ENCODE peak calls at places on chromosomes 3 and 15, in six cellular contexts. J, D, U, Z, C and A are unnamed samples.

GRCh38 chr15:69712999-69713398 is 260.4 kb downstream of the RPLP1 start:
- DNase-seq in J (no peak), D (no peak), U (no peak), Z (no peak), C (no peak), A (no peak)

GRCh38 chr3:50136714-50137405 is 18.3 kb upstream of the SEMA3F start:
- DNase-seq in J (no peak), D (no peak), U (no peak), Z (no peak), C (no peak), A (no peak)

GRCh38 chr15:68022061-68022460 is 32.1 kb upstream of the PIAS1 start:
- DNase-seq in J (no peak), D (no peak), U (no peak), Z (no peak), C (no peak), A (no peak)

GRCh38 chr3:117184574-117184973 is 475.0 kb downstream of the TUSC7 start:
- DNase-seq in J (no peak), D (no peak), U (peak), Z (no peak), C (peak), A (no peak)

GRCh38 chr3:107627962-107628542 is 105.3 kb downstream of the BBX start:
- DNase-seq in J (no peak), D (no peak), U (no peak), Z (no peak), C (no peak), A (no peak)

GRCh38 chr3:72317491-72317890 is 530.8 kb downstream of the SHQ1 start:
- DNase-seq in J (no peak), D (no peak), U (peak), Z (no peak), C (no peak), A (no peak)

GRCh38 chr3:186826316-186826977 is 16.1 kb upstream of the ADIPOQ start:
- DNase-seq in J (no peak), D (no peak), U (no peak), Z (no peak), C (no peak), A (no peak)

GRCh38 chr3:46334911-46335478 is 18.9 kb upstream of the CCR2 start:
- DNase-seq in J (no peak), D (no peak), U (peak), Z (no peak), C (peak), A (peak)

GRCh38 chr15:80272987-80273386 is 21.0 kb upstream of the CTXND1 start:
- DNase-seq in J (no peak), D (no peak), U (no peak), Z (no peak), C (no peak), A (no peak)

GRCh38 chr3:16978234-16978920 is 93.6 kb downstream of the PLCL2 start:
- DNase-seq in J (no peak), D (no peak), U (peak), Z (no peak), C (peak), A (no peak)